ENCODE peak calls at places on chromosomes 13 and 19, in four cellular contexts. O is C1 segment of cervical spinal cord, I is Panc1, J is prostate gland. Z is an unnamed sample.

GRCh38 chr13:22874839-22875238 is 305.9 kb upstream of the SGCG start:
- DNase-seq in O (no peak), I (no peak), J (no peak), Z (no peak)

GRCh38 chr13:49693877-49694276 is 2.6 kb upstream of the EBPL start:
- DNase-seq in O (no peak), J (no peak), I (no peak), Z (no peak)

GRCh38 chr19:21705393-21705792 is 62.0 kb downstream of the ZNF100 start:
- DNase-seq in J (no peak), I (no peak), O (no peak), Z (no peak)

GRCh38 chr19:7815325-7815724 is 14.7 kb upstream of the EVI5L start:
- DNase-seq in O (no peak), J (no peak), I (no peak), Z (no peak)

GRCh38 chr13:79621449-79621848 is 140.5 kb downstream of the NDFIP2 start:
- DNase-seq in J (no peak), I (no peak), O (no peak), Z (no peak)

GRCh38 chr13:112756967-112757758 is 67.3 kb downstream of the ATP11A start:
- DNase-seq in J (no peak), O (peak; percentile 55), I (no peak), Z (peak; percentile 65)

GRCh38 chr19:47209323-47210179 is 21.4 kb downstream of the BBC3 start:
- DNase-seq in J (no peak), I (no peak), O (no peak), Z (no peak)

GRCh38 chr19:58476498-58477015 is 405 bp downstream of the ZNF446 start:
- DNase-seq in O (no peak), I (no peak), J (no peak), Z (no peak)

GRCh38 chr13:112072531-112073244 is 5.7 kb downstream of the SOX1 start:
- DNase-seq in I (no peak), O (peak; percentile 31), J (no peak), Z (peak; percentile 60)

GRCh38 chr13:50801087-50801931 is 42.2 kb downstream of the DLEU7 start:
- DNase-seq in I (peak; percentile 38), J (peak; percentile 44), O (peak; percentile 35), Z (no peak)

GRCh38 chr19:57008432-57008831 is 111.4 kb upstream of the USP29 start:
- DNase-seq in J (no peak), O (no peak), I (no peak), Z (no peak)

GRCh38 chr19:19464339-19465098 is 50.8 kb downstream of the TSSK6 start:
- DNase-seq in J (no peak), O (no peak), I (no peak), Z (no peak)

GRCh38 chr13:30968734-30969335 is 36.4 kb downstream of the TEX26 start:
- DNase-seq in I (no peak), O (no peak), J (no peak), Z (no peak)

GRCh38 chr19:42693760-42694350 is 46.4 kb downstream of the PSG3 start:
- DNase-seq in J (no peak), I (no peak), O (no peak), Z (no peak)

GRCh38 chr13:101258509-101258908 is 157.8 kb downstream of the NALCN start:
- DNase-seq in J (no peak), I (no peak), O (no peak), Z (no peak)

GRCh38 chr19:42198676-42199439 is 18.6 kb downstream of the DEDD2 start:
- DNase-seq in O (no peak), I (no peak), J (no peak), Z (no peak)

GRCh38 chr19:17281391-17282304 is at the start of gene ANKLE1:
- DNase-seq in I (no peak), J (no peak), O (no peak), Z (no peak)

GRCh38 chr19:50519006-50519575 is 5.4 kb upstream of the ASPDH start:
- DNase-seq in O (no peak), I (no peak), J (no peak), Z (no peak)

GRCh38 chr13:60627071-60627686 is 230.2 kb downstream of the TDRD3 start:
- DNase-seq in O (no peak), I (no peak), J (no peak), Z (no peak)

GRCh38 chr19:30516111-30516510 is 143.9 kb downstream of the ZNF536 start:
- DNase-seq in I (no peak), J (no peak), O (no peak), Z (no peak)

GRCh38 chr13:111043575-111043982 is 71.5 kb upstream of the ARHGEF7 start:
- DNase-seq in J (no peak), O (no peak), I (no peak), Z (no peak)

GRCh38 chr13:91046715-91047327 is 300.7 kb upstream of the MIR17HG start:
- DNase-seq in J (no peak), O (no peak), I (no peak), Z (no peak)

GRCh38 chr19:30666301-30666803 is 294.2 kb downstream of the ZNF536 start:
- DNase-seq in J (no peak), O (peak; percentile 9), I (peak; percentile 25), Z (peak; percentile 36)

GRCh38 chr13:40485611-40486517 is 180.6 kb downstream of the FOXO1 start:
- DNase-seq in J (no peak), I (no peak), O (no peak), Z (no peak)

GRCh38 chr13:27522847-27523246 is 72.5 kb upstream of the MTIF3 start:
- DNase-seq in O (no peak), J (no peak), I (no peak), Z (no peak)

GRCh38 chr19:53537523-53538377 is at the start of gene ZNF331:
- DNase-seq in I (peak; percentile 75), J (peak; percentile 68), O (peak; percentile 73), Z (peak; percentile 64)

GRCh38 chr19:38898788-38899446 is 501 bp downstream of the SIRT2 start:
- DNase-seq in I (no peak), O (no peak), J (peak; percentile 13), Z (no peak)

GRCh38 chr13:47420568-47420967 is 523.7 kb upstream of the HTR2A start:
- DNase-seq in O (no peak), J (no peak), I (peak; percentile 12), Z (no peak)

GRCh38 chr19:8111376-8111775 is 38.0 kb downstream of the FBN3 start:
- DNase-seq in I (no peak), O (no peak), J (no peak), Z (no peak)

GRCh38 chr13:57604442-57604841 is 27.1 kb upstream of the PCDH17 start:
- DNase-seq in J (no peak), I (no peak), O (no peak), Z (no peak)

GRCh38 chr13:43551897-43552456 is 234.8 kb downstream of the ENOX1 start:
- DNase-seq in J (no peak), I (no peak), O (no peak), Z (no peak)